ENCODE peak calls at places on chromosomes 11 and 22, in four cellular contexts. U is A549, Z is gastrocnemius medialis, T is heart left ventricle. V is an unnamed sample.

GRCh38 chr11:93541884-93542752 is 1.1 kb downstream of the SMCO4 start:
- DNase-seq in T (peak), Z (peak), U (peak), V (peak)

GRCh38 chr11:117600261-117600783 is 196.7 kb downstream of the DSCAML1 start:
- DNase-seq in T (no peak), U (no peak), Z (no peak), V (no peak)

GRCh38 chr22:42637555-42637954 is 2.8 kb downstream of the ATP5MGL start:
- DNase-seq in Z (peak), T (no peak), U (no peak), V (no peak)

GRCh38 chr11:14288189-14288935 is 70.6 kb downstream of the RRAS2 start:
- DNase-seq in Z (no peak), U (no peak), T (no peak), V (no peak)

GRCh38 chr11:123238297-123238696 is 43.2 kb upstream of the CLMP start:
- DNase-seq in T (no peak), U (no peak), Z (peak), V (no peak)

GRCh38 chr11:3203221-3204043 is 15.2 kb downstream of the MRGPRG start:
- DNase-seq in U (no peak), Z (no peak), T (no peak), V (no peak)

GRCh38 chr11:2122222-2122906 is 16.8 kb downstream of the IGF2 start:
- DNase-seq in Z (no peak), U (no peak), T (peak), V (no peak)

GRCh38 chr22:48440673-48441552 is 1386.8 kb downstream of the BRD1 start:
- DNase-seq in Z (no peak), U (no peak), T (peak), V (no peak)

GRCh38 chr22:33111491-33111890 is 53.3 kb upstream of the SYN3 start:
- DNase-seq in T (no peak), U (no peak), Z (no peak), V (no peak)

GRCh38 chr11:71129624-71130023 is 122.8 kb downstream of the SHANK2 start:
- DNase-seq in Z (no peak), U (no peak), T (no peak), V (no peak)

GRCh38 chr11:47274495-47275235 is 4.7 kb downstream of the MADD start:
- DNase-seq in Z (no peak), T (no peak), U (no peak), V (no peak)

GRCh38 chr11:8068605-8069221 is 12.3 kb upstream of the TUB start:
- DNase-seq in U (peak), T (peak), Z (peak), V (no peak)

GRCh38 chr11:18063131-18063530 is 17.1 kb upstream of the TPH1 start:
- DNase-seq in U (no peak), Z (no peak), T (no peak), V (no peak)

DNA sequence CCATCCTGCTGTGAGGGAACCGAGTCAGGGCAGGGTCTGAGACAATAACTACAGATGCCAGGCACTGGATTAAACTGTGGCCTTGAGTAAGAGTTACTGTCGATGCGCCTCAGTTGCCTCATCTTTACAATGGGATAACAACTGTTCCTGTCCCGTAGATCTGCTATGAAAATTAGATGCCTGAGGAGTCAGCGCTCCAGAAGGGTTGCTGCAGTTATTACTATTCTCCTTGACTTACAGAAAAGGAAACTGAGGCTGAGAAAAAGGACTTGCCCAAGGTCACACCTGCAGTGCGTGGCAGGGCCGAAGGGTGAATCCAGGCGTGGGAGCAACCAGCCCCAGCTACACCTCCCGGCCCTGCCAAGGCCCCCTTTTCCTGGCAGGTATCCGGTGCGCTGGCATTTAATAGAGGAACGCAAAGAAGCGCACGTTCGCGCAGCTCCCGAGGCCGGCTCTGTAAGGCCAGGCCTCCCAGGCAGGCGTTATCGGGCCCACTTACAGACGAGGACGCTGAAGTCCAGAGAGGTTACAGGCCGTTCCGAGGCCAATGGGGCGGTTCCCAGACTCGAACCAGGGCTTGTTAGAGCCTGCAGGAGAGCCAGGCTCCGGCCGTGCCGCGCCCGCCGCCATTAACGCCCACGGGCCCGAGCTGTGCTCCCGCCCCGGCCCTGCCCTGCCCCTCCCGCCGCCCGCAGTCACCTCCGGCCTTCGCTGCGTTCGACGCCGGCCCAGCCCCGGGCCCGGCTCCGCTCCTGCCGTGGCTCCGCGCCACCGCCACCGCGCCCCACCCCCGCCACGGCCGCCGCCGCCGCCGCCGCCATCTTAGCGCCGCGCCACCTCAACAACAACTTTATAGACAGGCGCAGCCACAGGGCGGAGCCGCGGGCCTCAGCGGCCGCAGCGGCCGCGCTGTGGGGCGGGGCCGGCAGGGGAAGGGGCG is at the start of gene C11orf68:
- DNase-seq in T (no peak), Z (peak), U (no peak), V (no peak)
- TF ChIP-seq POLR2A in T (no peak), Z (peak), U (peak), V (peak)

DNA sequence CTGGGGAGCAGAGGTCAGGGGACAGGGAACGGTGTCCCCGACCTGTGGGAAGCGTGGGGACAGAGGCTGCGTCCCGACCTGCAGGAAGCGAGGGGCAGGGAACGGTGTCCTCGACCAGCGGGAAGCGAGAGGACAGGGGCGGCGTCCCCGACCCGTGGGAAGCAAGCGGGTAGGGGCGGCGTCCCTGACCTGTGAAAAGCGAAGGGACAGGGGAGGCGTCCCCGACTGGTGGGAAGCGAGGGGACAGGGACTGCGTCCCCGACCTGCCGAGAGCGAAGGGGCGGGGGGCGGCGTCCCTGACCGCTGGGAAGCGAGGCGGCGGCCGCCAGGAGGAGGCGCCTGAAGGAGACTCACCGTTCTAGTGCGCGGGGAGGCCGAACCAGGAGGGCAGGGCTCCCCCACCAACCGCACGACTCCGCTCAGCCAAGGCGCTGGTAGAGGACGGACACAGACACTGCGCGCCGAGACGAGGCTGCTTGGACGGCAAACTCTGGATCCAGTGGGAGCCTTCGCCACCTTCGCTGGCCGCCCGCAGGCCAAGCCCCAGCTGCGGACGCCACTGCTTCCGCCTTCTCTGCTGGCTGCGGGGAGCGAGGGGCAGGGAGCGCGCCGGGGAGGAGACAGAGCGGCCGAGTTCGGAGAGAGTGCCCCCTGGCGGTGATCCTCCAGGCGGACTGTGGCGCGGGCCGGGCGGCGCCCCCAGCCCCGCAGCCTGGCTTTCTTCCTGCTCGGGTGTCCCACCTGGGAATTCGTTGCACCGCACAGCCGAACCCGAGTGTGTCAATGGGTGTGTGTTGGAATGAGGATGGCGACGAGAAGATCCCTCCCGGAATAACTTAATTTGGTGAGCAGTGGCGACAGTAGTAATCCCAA is at the start of gene TRAF6:
- DNase-seq in U (peak), Z (peak), T (peak), V (peak)
- TF ChIP-seq POLR2A in U (peak), Z (peak), T (no peak), V (peak)

GRCh38 chr22:46560696-46561295 is 23.4 kb upstream of the CELSR1 start:
- DNase-seq in Z (no peak), U (no peak), T (no peak), V (no peak)

GRCh38 chr22:46563381-46564083 is 26.1 kb upstream of the CELSR1 start:
- DNase-seq in T (peak), Z (peak), U (peak), V (peak)

GRCh38 chr22:46564084-46564714 is 26.8 kb upstream of the CELSR1 start:
- DNase-seq in U (no peak), Z (no peak), T (no peak), V (no peak)

GRCh38 chr22:46557736-46558480 is 20.5 kb upstream of the CELSR1 start:
- DNase-seq in U (no peak), T (no peak), Z (no peak), V (no peak)

DNA sequence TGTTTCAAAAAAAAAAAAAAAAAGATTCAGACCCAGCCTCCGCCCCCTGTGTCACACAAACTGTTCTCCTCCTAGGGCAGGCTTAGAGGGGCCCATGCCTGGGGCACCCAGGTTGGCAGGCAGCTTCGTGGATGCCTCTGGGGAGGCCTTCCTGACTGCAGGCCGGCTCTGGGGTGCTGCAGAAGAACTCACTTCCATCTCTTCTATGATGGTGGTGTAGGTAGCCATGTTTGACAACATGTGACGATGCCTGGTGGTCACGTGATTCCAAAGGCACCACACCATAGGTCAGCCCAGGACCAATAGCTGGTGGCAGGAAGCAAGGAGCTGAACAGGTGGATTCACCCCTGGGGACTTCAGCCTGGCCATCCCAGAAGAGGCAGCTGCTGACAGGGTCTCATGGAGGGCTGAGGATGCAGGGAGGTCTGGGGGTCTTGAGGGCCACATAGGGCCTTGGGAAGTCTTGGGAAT is 24.1 kb upstream of the CELSR1 start:
- DNase-seq in Z (no peak), T (no peak), U (peak), V (peak)
- TF ChIP-seq POLR2A in Z (no peak), T (no peak), U (no peak), V (no peak)

DNA sequence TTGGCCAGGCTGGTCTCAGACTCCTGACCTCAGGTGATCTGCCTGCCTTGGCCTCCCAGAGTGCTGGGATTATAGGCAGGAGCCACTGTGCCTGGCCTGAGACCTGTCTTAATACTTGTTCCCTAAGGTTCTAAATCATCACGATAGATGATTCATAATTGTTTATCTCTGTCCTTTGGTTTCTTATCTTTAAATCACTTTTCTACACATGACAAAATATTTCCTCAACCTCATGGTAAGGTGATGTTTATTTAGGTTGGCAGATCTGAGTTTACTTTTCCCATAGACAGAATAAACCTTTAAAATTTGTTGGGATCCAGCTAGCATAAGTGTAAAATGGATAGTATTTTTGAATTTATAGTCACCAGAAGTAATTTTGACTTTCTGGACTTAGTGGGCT is 3.5 kb downstream of the PSMD13 start:
- DNase-seq in T (no peak), U (no peak), Z (no peak), V (no peak)
- TF ChIP-seq POLR2A in T (no peak), U (no peak), Z (no peak), V (no peak)

GRCh38 chr22:38921126-38921525 is 36.3 kb upstream of the APOBEC3A start:
- DNase-seq in T (no peak), U (no peak), Z (no peak), V (no peak)

GRCh38 chr22:38925571-38926041 is 31.8 kb upstream of the APOBEC3A start:
- DNase-seq in U (no peak), Z (no peak), T (no peak), V (no peak)

GRCh38 chr22:38924197-38924952 is 33.0 kb upstream of the APOBEC3A start:
- DNase-seq in U (peak), T (no peak), Z (peak), V (peak)

GRCh38 chr22:38921801-38922200 is 35.6 kb upstream of the APOBEC3A start:
- DNase-seq in U (no peak), Z (no peak), T (no peak), V (no peak)

DNA sequence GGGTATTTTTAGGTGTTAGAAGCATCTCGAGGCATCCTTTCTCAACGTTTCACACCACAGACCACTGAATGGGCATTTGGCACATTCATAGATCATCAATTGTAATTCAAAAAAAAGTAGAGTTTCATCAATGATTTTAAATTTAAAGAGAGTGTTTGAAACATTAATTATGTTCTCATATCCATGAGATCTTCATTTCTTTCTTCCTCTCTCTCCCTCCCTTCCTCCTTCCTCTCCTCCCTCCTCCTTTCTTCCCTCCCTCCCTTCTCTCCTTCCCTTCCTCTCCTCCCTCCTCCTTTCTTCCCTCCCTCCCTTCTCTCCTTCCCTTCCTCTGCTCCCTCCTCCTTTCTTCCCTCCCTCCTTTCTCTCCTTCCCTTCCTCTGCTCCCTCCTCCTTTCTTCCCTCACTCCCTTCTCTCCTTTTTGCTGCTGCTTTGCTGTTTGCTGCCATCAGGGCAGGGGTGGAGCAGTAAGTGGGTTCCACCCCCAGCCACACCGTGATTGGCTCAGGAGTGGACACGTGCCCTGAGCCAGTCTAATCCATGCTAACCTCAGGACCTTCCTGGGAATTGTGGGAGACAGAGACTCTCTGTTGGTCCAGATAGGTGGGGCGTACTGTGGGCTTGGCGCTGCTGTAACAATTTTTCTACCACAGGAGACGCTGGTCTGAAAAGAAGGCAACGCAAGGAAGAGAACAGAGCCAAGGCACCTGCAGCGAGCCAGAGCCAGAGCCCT is 33.8 kb upstream of the APOBEC3A start:
- DNase-seq in T (peak), Z (peak), U (peak), V (no peak)
- TF ChIP-seq POLR2A in T (no peak), Z (peak), U (peak), V (no peak)

DNA sequence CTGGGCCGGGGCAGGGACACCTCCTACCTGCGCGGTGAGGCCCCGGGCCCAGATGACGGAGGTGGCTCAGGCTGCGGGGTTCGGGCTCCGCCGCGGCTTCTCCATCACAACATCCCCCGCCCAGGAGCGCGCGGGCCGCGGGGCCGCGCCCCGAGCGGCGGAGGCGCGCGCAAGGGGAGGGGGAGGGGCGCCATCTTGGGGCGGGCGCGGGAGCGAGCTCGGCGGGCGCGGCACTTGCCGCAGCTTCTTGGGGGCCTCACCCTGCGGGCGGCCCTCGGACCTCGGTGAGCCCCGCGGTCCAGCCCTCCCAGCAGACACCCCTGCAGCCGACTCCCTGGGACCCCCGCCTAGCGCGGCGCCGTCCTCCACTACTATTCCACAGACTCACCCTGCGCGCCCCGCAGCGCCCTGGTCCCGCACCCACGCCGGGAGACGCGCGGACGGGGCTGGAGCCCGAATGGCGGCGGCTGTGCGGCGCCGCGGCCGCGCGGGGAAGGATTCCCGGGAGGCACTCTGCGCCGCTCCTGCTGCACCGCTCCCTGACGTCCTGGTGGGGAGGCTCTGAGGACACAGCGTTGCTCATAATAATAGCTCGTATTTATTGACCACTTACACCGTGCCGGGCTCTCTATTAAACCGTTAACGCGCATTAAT is at the start of gene APBB1:
- DNase-seq in U (peak), Z (peak), T (peak), V (peak)
- TF ChIP-seq POLR2A in U (peak), Z (peak), T (peak), V (no peak)

DNA sequence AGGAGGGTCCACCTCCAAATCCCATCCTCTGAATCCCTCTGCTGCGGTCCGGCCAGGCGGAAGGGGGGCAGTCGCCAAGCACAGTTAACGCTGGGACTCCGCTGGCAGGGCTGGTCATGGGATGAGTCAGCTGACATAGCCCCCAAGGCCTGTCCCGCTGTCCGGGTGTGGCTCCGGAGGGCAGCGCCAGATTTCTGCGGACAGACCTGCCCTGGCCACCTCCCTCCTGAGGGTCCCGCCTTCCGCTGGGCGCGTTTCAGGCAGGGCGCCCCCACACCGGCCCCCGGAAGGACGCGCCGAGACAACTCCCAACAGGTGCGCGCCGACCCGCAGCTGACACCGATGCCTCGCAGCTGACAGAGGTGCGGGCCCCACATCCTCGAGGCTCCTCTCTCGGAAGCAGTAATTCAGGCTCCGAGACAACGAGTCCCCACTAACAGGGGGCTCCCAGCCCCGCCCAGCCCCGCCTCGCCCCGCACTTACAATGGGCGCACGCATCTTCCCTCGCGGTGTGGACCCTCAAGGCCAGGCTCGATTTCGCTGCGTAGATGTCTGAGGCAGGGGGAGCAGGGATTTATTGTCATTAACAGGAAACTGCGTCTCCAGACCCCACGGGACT is 607 bp downstream of the PLAAT3 start:
- DNase-seq in U (peak), Z (peak), T (peak), V (peak)
- TF ChIP-seq POLR2A in U (no peak), Z (peak), T (no peak), V (no peak)

DNA sequence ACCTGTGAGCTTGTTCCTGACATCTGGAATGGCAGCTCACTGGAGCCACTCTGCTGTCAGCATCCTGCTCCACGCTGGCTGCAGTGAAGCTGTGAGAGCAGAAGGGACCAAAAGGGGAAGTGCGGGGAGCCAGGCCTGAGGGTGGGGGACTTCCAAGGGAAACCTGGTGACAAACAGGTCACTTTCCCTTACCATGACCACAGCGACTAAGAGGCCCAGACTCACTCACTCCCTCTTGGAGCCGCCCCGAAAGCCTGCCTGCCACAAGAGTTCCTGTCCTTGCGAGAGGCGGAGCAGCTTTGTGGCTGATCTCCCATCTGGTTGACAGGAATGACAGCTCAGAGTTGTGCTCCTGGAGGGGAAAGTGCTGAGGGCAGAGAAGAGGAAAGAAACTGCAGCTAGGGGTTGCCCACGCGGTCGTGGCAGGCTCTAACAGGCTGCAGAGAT is 183.8 kb upstream of the NTM start:
- DNase-seq in Z (no peak), T (peak), U (no peak), V (no peak)
- TF ChIP-seq POLR2A in Z (no peak), T (no peak), U (no peak), V (no peak)